ENCODE peak calls at places on chromosome 14, in five cellular contexts. L is mucosa of descending colon; Y is effector memory CD4-positive, alpha-beta T cell; S is bronchial epithelial cell; Z is Karpas-422. F is an unnamed sample.
A peak's percentile ranks its signal among the peaks of the same experiment; 100 is the strongest.

GRCh38 chr14:91947196-91948184 is at the start of gene FBLN5:
- DNase-seq in L (peak; percentile 51), Y (no peak), S (peak; percentile 31), Z (no peak), F (peak; percentile 94)

GRCh38 chr14:89681086-89682018 is 264.3 kb upstream of the FOXN3 start:
- DNase-seq in L (no peak), Y (no peak), S (no peak), Z (no peak), F (peak; percentile 37)

GRCh38 chr14:36519431-36520321 is at the start of gene NKX2-1:
- DNase-seq in L (peak; percentile 21), Y (no peak), S (no peak), Z (no peak), F (peak; percentile 77)

GRCh38 chr14:32985881-32986280 is 47.2 kb downstream of the NPAS3 start:
- DNase-seq in L (no peak), Y (no peak), S (no peak), Z (no peak), F (no peak)

GRCh38 chr14:56945291-56945690 is 135.0 kb upstream of the OTX2 start:
- DNase-seq in L (no peak), Y (no peak), S (no peak), Z (no peak), F (no peak)

GRCh38 chr14:103889313-103890051 is 38.8 kb upstream of the TDRD9 start:
- DNase-seq in L (peak; percentile 84), Y (no peak), S (peak; percentile 93), Z (no peak), F (peak; percentile 87)

GRCh38 chr14:32682219-32682618 is 256.5 kb upstream of the NPAS3 start:
- DNase-seq in L (no peak), Y (no peak), S (no peak), Z (no peak), F (no peak)

GRCh38 chr14:80955434-80955939 is at the start of gene TSHR:
- DNase-seq in L (peak; percentile 34), Y (no peak), S (no peak), Z (no peak), F (no peak)

GRCh38 chr14:99777956-99778355 is 15.3 kb upstream of the EML1 start:
- DNase-seq in L (no peak), Y (no peak), S (no peak), Z (no peak), F (no peak)

GRCh38 chr14:74275265-74275841 is 27.4 kb downstream of the ABCD4 start:
- DNase-seq in L (no peak), Y (no peak), S (peak; percentile 68), Z (no peak), F (no peak)

GRCh38 chr14:84961637-84962036 is 568.3 kb upstream of the FLRT2 start:
- DNase-seq in L (no peak), Y (no peak), S (no peak), Z (no peak), F (no peak)

GRCh38 chr14:61416587-61416986 is 95.2 kb downstream of the PRKCH start:
- DNase-seq in L (no peak), Y (no peak), S (no peak), Z (no peak), F (no peak)

GRCh38 chr14:60327447-60328331 is 78.7 kb downstream of the PPM1A start:
- DNase-seq in L (peak; percentile 54), Y (no peak), S (no peak), Z (peak; percentile 97), F (peak; percentile 27)

GRCh38 chr14:31154956-31155355 is 52.6 kb downstream of the HECTD1 start:
- DNase-seq in L (no peak), Y (no peak), S (no peak), Z (no peak), F (no peak)

GRCh38 chr14:75401356-75401755 is 26.5 kb upstream of the JDP2 start:
- DNase-seq in L (peak; percentile 41), Y (no peak), S (no peak), Z (no peak), F (no peak)

GRCh38 chr14:58740584-58740983 is 102.8 kb downstream of the DACT1 start:
- DNase-seq in L (no peak), Y (no peak), S (no peak), Z (no peak), F (no peak)

GRCh38 chr14:103544627-103545218 is 15.7 kb downstream of the TRMT61A start:
- DNase-seq in L (no peak), Y (no peak), S (no peak), Z (no peak), F (no peak)

GRCh38 chr14:94888108-94888507 is 118.2 kb upstream of the GSC start:
- DNase-seq in L (peak; percentile 80), Y (no peak), S (no peak), Z (peak; percentile 84), F (no peak)
- H3K4me3 ChIP-seq in L (no peak overlapping the region), Y (no peak overlapping the region), S (no peak overlapping the region), Z (peak overlapping the region; percentile 2), F (no peak overlapping the region)

GRCh38 chr14:72685456-72685855 is 208.4 kb downstream of the DPF3 start:
- DNase-seq in L (no peak), Y (no peak), S (no peak), Z (no peak), F (no peak)
- H3K4me3 ChIP-seq in L (no peak overlapping the region), Y (no peak overlapping the region), S (no peak overlapping the region), Z (no peak overlapping the region), F (no peak overlapping the region)

DNA sequence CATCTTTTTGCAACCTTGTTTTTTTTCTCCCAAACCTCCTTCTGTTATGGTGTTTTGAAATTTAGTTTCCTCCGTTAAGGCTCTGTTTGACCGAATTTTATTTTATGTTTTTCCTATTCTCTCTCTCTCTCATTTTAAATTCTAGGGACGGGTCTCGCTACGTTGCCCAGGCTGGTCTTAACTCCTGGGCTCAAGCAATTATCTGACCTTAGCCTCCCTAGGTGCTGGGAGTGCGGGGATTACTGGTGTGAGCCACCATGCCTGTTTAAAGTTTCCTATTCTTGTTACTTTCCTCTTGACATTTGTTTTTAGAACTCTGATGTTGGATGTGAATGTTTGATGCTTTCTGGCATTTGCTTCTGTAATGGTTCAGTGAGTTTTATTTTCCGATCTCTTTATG is 1.0 kb downstream of the ZC3H14 start:
- DNase-seq in L (no peak), Y (no peak), S (no peak), Z (no peak), F (no peak)
- H3K4me3 ChIP-seq in L (no peak overlapping the region), Y (peak overlapping the region; percentile 92), S (peak overlapping the region; percentile 98), Z (peak overlapping the region; percentile 90), F (peak overlapping the region; percentile 73)

DNA sequence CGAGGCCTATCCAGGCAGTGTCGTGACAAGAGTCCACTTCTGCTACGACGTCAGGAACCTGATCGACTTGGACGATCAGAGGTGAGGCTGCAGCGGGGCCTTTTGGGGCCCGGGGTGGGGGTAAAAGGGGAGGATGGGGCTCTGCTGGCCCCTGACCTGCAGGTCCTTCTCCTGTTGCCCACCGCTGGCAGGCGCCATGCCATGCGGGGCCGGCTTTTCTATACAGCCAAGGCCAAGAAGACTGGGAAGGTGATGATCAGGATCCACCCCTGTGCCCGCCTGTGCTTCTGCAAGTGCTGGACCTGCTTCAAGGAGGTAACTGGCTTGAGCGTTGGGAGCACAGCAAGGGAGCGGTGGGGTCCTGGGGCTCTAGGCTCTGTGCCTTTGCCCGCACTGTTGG is 31.6 kb downstream of the NGB start:
- DNase-seq in L (no peak), Y (no peak), S (no peak), Z (no peak), F (peak; percentile 68)
- H3K4me3 ChIP-seq in L (no peak overlapping the region), Y (no peak overlapping the region), S (no peak overlapping the region), Z (no peak overlapping the region), F (no peak overlapping the region)

GRCh38 chr14:68363841-68364711 is 428.8 kb downstream of the ZFP36L1 start:
- DNase-seq in L (peak; percentile 41), Y (no peak), S (no peak), Z (no peak), F (peak; percentile 65)

GRCh38 chr14:68365228-68365627 is 427.6 kb downstream of the ZFP36L1 start:
- DNase-seq in L (no peak), Y (no peak), S (peak; percentile 85), Z (no peak), F (no peak)

GRCh38 chr14:68366656-68367055 is 426.2 kb downstream of the ZFP36L1 start:
- DNase-seq in L (no peak), Y (no peak), S (no peak), Z (no peak), F (no peak)

GRCh38 chr14:68363401-68363800 is 429.5 kb downstream of the ZFP36L1 start:
- DNase-seq in L (no peak), Y (no peak), S (no peak), Z (no peak), F (no peak)

DNA sequence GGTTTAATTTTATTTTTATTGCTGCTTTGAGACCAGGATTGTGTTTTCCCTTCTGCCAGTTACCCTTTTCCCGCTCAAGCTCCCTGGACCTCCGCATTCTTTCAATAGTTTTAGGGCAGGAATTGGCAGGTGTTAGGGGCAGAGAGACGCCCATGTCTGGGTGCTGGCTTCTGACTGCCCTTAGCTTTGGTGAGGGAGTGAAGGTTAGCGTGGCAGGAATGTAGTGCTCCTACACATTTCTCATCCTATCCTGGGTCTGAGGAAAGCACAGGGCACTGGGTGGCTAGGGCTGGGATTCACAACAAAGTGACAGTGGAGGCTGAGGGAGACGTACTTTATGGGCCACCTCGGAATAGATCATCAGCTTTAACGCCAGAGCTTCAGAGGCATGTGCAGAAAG is 428.0 kb downstream of the ZFP36L1 start:
- DNase-seq in L (no peak), Y (no peak), S (peak; percentile 34), Z (no peak), F (no peak)
- H3K4me3 ChIP-seq in L (no peak overlapping the region), Y (no peak overlapping the region), S (no peak overlapping the region), Z (no peak overlapping the region), F (no peak overlapping the region)

DNA sequence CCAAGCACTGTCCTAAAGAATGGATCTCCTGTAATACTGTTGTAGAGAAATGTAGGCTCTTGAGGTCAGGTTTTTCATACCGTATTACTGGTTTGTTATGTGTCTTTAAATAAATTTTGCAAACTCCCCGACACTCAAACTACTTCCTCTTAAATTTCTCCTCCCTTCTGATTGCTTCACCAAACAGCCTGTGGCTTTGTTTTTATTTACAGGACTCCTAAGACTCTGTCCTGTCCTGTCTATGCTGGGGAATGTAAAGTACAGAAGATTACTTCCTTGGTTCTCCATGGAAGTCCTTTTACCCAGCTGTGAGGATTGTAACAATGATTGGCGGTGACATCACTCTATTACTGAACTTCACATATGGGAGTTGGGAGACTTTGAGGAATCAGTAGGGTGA is 873.5 kb downstream of the DIO2 start:
- DNase-seq in L (no peak), Y (no peak), S (peak; percentile 36), Z (no peak), F (no peak)
- H3K4me3 ChIP-seq in L (no peak overlapping the region), Y (no peak overlapping the region), S (no peak overlapping the region), Z (no peak overlapping the region), F (no peak overlapping the region)

GRCh38 chr14:68628605-68629310 is 164.1 kb downstream of the ZFP36L1 start:
- DNase-seq in L (peak; percentile 65), Y (peak; percentile 12), S (peak; percentile 40), Z (no peak), F (no peak)
- H3K4me3 ChIP-seq in L (no peak overlapping the region), Y (peak overlapping the region; percentile 58), S (peak overlapping the region; percentile 27), Z (peak overlapping the region; percentile 20), F (no peak overlapping the region)

F was measured in upper lobe of left lung.